ENCODE peak calls at places on chromosome 11, in nine cellular contexts. One of them, this sample, is unnamed.

GRCh38 chr11:128627666-128628342 is 40.4 kb upstream of the ETS1 start:
- DNase-seq in heart right ventricle: no peak
- DNase-seq in GM06990: no peak
- DNase-seq in Calu3: no peak
- DNase-seq in GM23338: peak
- DNase-seq in mesenchymal stem cell: no peak
- DNase-seq in cardiac fibroblast: no peak
- DNase-seq in foreskin fibroblast: no peak
- DNase-seq in NCI-H2107: no peak
- DNase-seq in this sample: peak

GRCh38 chr11:17528181-17528691 is 16.0 kb downstream of the USH1C start:
- DNase-seq in mesenchymal stem cell: peak
- DNase-seq in NCI-H2107: peak
- DNase-seq in GM23338: peak
- DNase-seq in cardiac fibroblast: peak
- DNase-seq in foreskin fibroblast: peak
- DNase-seq in heart right ventricle: peak
- DNase-seq in GM06990: peak
- DNase-seq in Calu3: peak
- DNase-seq in this sample: peak

GRCh38 chr11:104060004-104060403 is 23.6 kb downstream of the DDI1 start:
- DNase-seq in GM06990: no peak
- DNase-seq in NCI-H2107: no peak
- DNase-seq in foreskin fibroblast: no peak
- DNase-seq in GM23338: no peak
- DNase-seq in cardiac fibroblast: no peak
- DNase-seq in heart right ventricle: no peak
- DNase-seq in mesenchymal stem cell: no peak
- DNase-seq in Calu3: no peak
- DNase-seq in this sample: no peak

GRCh38 chr11:62554377-62554776 is 7.8 kb upstream of the AHNAK start:
- DNase-seq in mesenchymal stem cell: no peak
- DNase-seq in foreskin fibroblast: peak
- DNase-seq in NCI-H2107: no peak
- DNase-seq in GM23338: peak
- DNase-seq in heart right ventricle: no peak
- DNase-seq in GM06990: no peak
- DNase-seq in cardiac fibroblast: no peak
- DNase-seq in Calu3: no peak
- DNase-seq in this sample: no peak

GRCh38 chr11:124676386-124676785 is 2.7 kb downstream of the SPA17 start:
- DNase-seq in GM23338: no peak
- DNase-seq in GM06990: no peak
- DNase-seq in mesenchymal stem cell: no peak
- DNase-seq in NCI-H2107: no peak
- DNase-seq in cardiac fibroblast: peak
- DNase-seq in Calu3: no peak
- DNase-seq in foreskin fibroblast: peak
- DNase-seq in heart right ventricle: no peak
- DNase-seq in this sample: no peak

GRCh38 chr11:2589538-2589934 is 110.3 kb downstream of the KCNQ1OT1 start:
- DNase-seq in GM06990: no peak
- DNase-seq in heart right ventricle: peak
- DNase-seq in mesenchymal stem cell: no peak
- DNase-seq in NCI-H2107: no peak
- DNase-seq in Calu3: no peak
- DNase-seq in GM23338: no peak
- DNase-seq in foreskin fibroblast: no peak
- DNase-seq in cardiac fibroblast: no peak
- DNase-seq in this sample: no peak

GRCh38 chr11:72070486-72070885 is 9.9 kb downstream of the NUMA1 start:
- DNase-seq in GM23338: no peak
- DNase-seq in NCI-H2107: no peak
- DNase-seq in heart right ventricle: no peak
- DNase-seq in cardiac fibroblast: no peak
- DNase-seq in Calu3: no peak
- DNase-seq in GM06990: no peak
- DNase-seq in foreskin fibroblast: no peak
- DNase-seq in mesenchymal stem cell: no peak
- DNase-seq in this sample: no peak

GRCh38 chr11:71507102-71507501 is 20.0 kb upstream of the KRTAP5-7 start:
- DNase-seq in foreskin fibroblast: no peak
- DNase-seq in Calu3: no peak
- DNase-seq in NCI-H2107: no peak
- DNase-seq in mesenchymal stem cell: no peak
- DNase-seq in cardiac fibroblast: no peak
- DNase-seq in heart right ventricle: no peak
- DNase-seq in GM06990: no peak
- DNase-seq in GM23338: no peak
- DNase-seq in this sample: no peak

This sample was measured in naive thymus-derived CD8-positive, alpha-beta T cell.